ENCODE peak calls at places on chromosome 2, in seven cellular contexts. One of them, this sample, is unnamed.

GRCh38 chr2:238596571-238597551 is 170.1 kb downstream of the ASB1 start:
- DNase-seq in foreskin fibroblast: peak
- DNase-seq in HepG2: peak
- DNase-seq in thoracic aorta: peak
- DNase-seq in bronchial epithelial cell: peak
- DNase-seq in neural crest cell: no peak
- DNase-seq in dorsolateral prefrontal cortex: no peak
- DNase-seq in this sample: no peak

GRCh38 chr2:23270810-23271209 is 114.2 kb upstream of the KLHL29 start:
- DNase-seq in thoracic aorta: no peak
- DNase-seq in HepG2: no peak
- DNase-seq in foreskin fibroblast: no peak
- DNase-seq in neural crest cell: no peak
- DNase-seq in dorsolateral prefrontal cortex: no peak
- DNase-seq in bronchial epithelial cell: no peak
- DNase-seq in this sample: no peak

GRCh38 chr2:105143467-105144127 is 97.9 kb upstream of the GPR45 start:
- DNase-seq in bronchial epithelial cell: peak
- DNase-seq in HepG2: no peak
- DNase-seq in thoracic aorta: no peak
- DNase-seq in neural crest cell: peak
- DNase-seq in foreskin fibroblast: no peak
- DNase-seq in dorsolateral prefrontal cortex: no peak
- DNase-seq in this sample: no peak

GRCh38 chr2:146764301-146764700 is 1080.5 kb upstream of the ACVR2A start:
- DNase-seq in neural crest cell: no peak
- DNase-seq in bronchial epithelial cell: peak
- DNase-seq in thoracic aorta: no peak
- DNase-seq in dorsolateral prefrontal cortex: no peak
- DNase-seq in HepG2: no peak
- DNase-seq in foreskin fibroblast: no peak
- DNase-seq in this sample: no peak

GRCh38 chr2:138237657-138238384 is 263.7 kb upstream of the SPOPL start:
- DNase-seq in foreskin fibroblast: no peak
- DNase-seq in neural crest cell: no peak
- DNase-seq in bronchial epithelial cell: no peak
- DNase-seq in thoracic aorta: no peak
- DNase-seq in dorsolateral prefrontal cortex: no peak
- DNase-seq in HepG2: no peak
- DNase-seq in this sample: no peak

GRCh38 chr2:21155365-21156136 is 31.8 kb downstream of the TDRD15 start:
- DNase-seq in dorsolateral prefrontal cortex: no peak
- DNase-seq in HepG2: peak
- DNase-seq in thoracic aorta: no peak
- DNase-seq in foreskin fibroblast: no peak
- DNase-seq in bronchial epithelial cell: peak
- DNase-seq in neural crest cell: no peak
- DNase-seq in this sample: no peak

GRCh38 chr2:187532333-187533120 is 21.7 kb downstream of the TFPI start:
- DNase-seq in HepG2: no peak
- DNase-seq in dorsolateral prefrontal cortex: no peak
- DNase-seq in neural crest cell: no peak
- DNase-seq in foreskin fibroblast: no peak
- DNase-seq in bronchial epithelial cell: no peak
- DNase-seq in thoracic aorta: no peak
- DNase-seq in this sample: no peak

GRCh38 chr2:73033142-73033765 is 38.3 kb downstream of the SFXN5 start:
- DNase-seq in bronchial epithelial cell: peak
- DNase-seq in thoracic aorta: no peak
- DNase-seq in neural crest cell: no peak
- DNase-seq in HepG2: no peak
- DNase-seq in foreskin fibroblast: no peak
- DNase-seq in dorsolateral prefrontal cortex: no peak
- DNase-seq in this sample: no peak

GRCh38 chr2:54599914-54600313 is 123.5 kb upstream of the EML6 start:
- DNase-seq in HepG2: no peak
- DNase-seq in bronchial epithelial cell: peak
- DNase-seq in foreskin fibroblast: no peak
- DNase-seq in dorsolateral prefrontal cortex: no peak
- DNase-seq in neural crest cell: no peak
- DNase-seq in thoracic aorta: no peak
- DNase-seq in this sample: no peak

GRCh38 chr2:43039376-43040080 is 186.9 kb downstream of the ZFP36L2 start:
- DNase-seq in HepG2: no peak
- DNase-seq in dorsolateral prefrontal cortex: no peak
- DNase-seq in bronchial epithelial cell: no peak
- DNase-seq in foreskin fibroblast: no peak
- DNase-seq in neural crest cell: no peak
- DNase-seq in thoracic aorta: no peak
- DNase-seq in this sample: no peak

GRCh38 chr2:170822885-170823799 is 6.5 kb downstream of the GAD1 start:
- DNase-seq in neural crest cell: peak
- DNase-seq in HepG2: no peak
- DNase-seq in foreskin fibroblast: no peak
- DNase-seq in bronchial epithelial cell: no peak
- DNase-seq in thoracic aorta: no peak
- DNase-seq in dorsolateral prefrontal cortex: no peak
- DNase-seq in this sample: no peak

GRCh38 chr2:235498556-235499305 is 4.9 kb downstream of the AGAP1 start:
- DNase-seq in foreskin fibroblast: no peak
- DNase-seq in thoracic aorta: no peak
- DNase-seq in neural crest cell: no peak
- DNase-seq in bronchial epithelial cell: no peak
- DNase-seq in dorsolateral prefrontal cortex: no peak
- DNase-seq in HepG2: no peak
- DNase-seq in this sample: no peak

GRCh38 chr2:143081616-143082015 is 47.6 kb upstream of the ARHGAP15 start:
- DNase-seq in HepG2: no peak
- DNase-seq in bronchial epithelial cell: peak
- DNase-seq in neural crest cell: no peak
- DNase-seq in dorsolateral prefrontal cortex: no peak
- DNase-seq in thoracic aorta: no peak
- DNase-seq in foreskin fibroblast: no peak
- DNase-seq in this sample: no peak

GRCh38 chr2:38200583-38200982 is 124.6 kb upstream of the CYP1B1 start:
- DNase-seq in HepG2: no peak
- DNase-seq in neural crest cell: no peak
- DNase-seq in bronchial epithelial cell: no peak
- DNase-seq in thoracic aorta: no peak
- DNase-seq in foreskin fibroblast: no peak
- DNase-seq in dorsolateral prefrontal cortex: no peak
- DNase-seq in this sample: no peak

GRCh38 chr2:38202713-38203454 is 126.9 kb upstream of the CYP1B1 start:
- DNase-seq in neural crest cell: no peak
- DNase-seq in foreskin fibroblast: no peak
- DNase-seq in bronchial epithelial cell: no peak
- DNase-seq in HepG2: no peak
- DNase-seq in dorsolateral prefrontal cortex: no peak
- DNase-seq in thoracic aorta: no peak
- DNase-seq in this sample: no peak

GRCh38 chr2:38201784-38202183 is 125.8 kb upstream of the CYP1B1 start:
- DNase-seq in foreskin fibroblast: no peak
- DNase-seq in thoracic aorta: no peak
- DNase-seq in dorsolateral prefrontal cortex: no peak
- DNase-seq in neural crest cell: no peak
- DNase-seq in bronchial epithelial cell: peak
- DNase-seq in HepG2: no peak
- DNase-seq in this sample: no peak

GRCh38 chr2:38203455-38203810 is 127.5 kb upstream of the CYP1B1 start:
- DNase-seq in neural crest cell: no peak
- DNase-seq in bronchial epithelial cell: no peak
- DNase-seq in HepG2: no peak
- DNase-seq in foreskin fibroblast: no peak
- DNase-seq in thoracic aorta: no peak
- DNase-seq in dorsolateral prefrontal cortex: no peak
- DNase-seq in this sample: no peak

GRCh38 chr2:38199129-38199528 is 123.2 kb upstream of the CYP1B1 start:
- DNase-seq in bronchial epithelial cell: no peak
- DNase-seq in HepG2: no peak
- DNase-seq in foreskin fibroblast: no peak
- DNase-seq in dorsolateral prefrontal cortex: no peak
- DNase-seq in thoracic aorta: no peak
- DNase-seq in neural crest cell: no peak
- DNase-seq in this sample: no peak
- TF ChIP-seq CTCF in bronchial epithelial cell: no peak
- TF ChIP-seq CTCF in HepG2: no peak
- TF ChIP-seq CTCF in foreskin fibroblast: no peak
- TF ChIP-seq CTCF in dorsolateral prefrontal cortex: no peak
- TF ChIP-seq CTCF in thoracic aorta: no peak
- TF ChIP-seq CTCF in neural crest cell: no peak
- TF ChIP-seq CTCF in this sample: no peak

GRCh38 chr2:27583390-27583915 is 611 bp downstream of the ZNF512 start:
- DNase-seq in dorsolateral prefrontal cortex: no peak
- DNase-seq in HepG2: no peak
- DNase-seq in foreskin fibroblast: no peak
- DNase-seq in thoracic aorta: no peak
- DNase-seq in bronchial epithelial cell: peak
- DNase-seq in neural crest cell: no peak
- DNase-seq in this sample: no peak

GRCh38 chr2:27581417-27582128 is 1.3 kb upstream of the ZNF512 start:
- DNase-seq in bronchial epithelial cell: no peak
- DNase-seq in neural crest cell: no peak
- DNase-seq in thoracic aorta: no peak
- DNase-seq in foreskin fibroblast: no peak
- DNase-seq in dorsolateral prefrontal cortex: no peak
- DNase-seq in HepG2: no peak
- DNase-seq in this sample: no peak

GRCh38 chr2:27582129-27582694 is 630 bp upstream of the ZNF512 start:
- DNase-seq in dorsolateral prefrontal cortex: no peak
- DNase-seq in HepG2: no peak
- DNase-seq in foreskin fibroblast: no peak
- DNase-seq in neural crest cell: no peak
- DNase-seq in bronchial epithelial cell: no peak
- DNase-seq in thoracic aorta: no peak
- DNase-seq in this sample: no peak

GRCh38 chr2:27584597-27584996 is 1.8 kb downstream of the ZNF512 start:
- DNase-seq in neural crest cell: no peak
- DNase-seq in foreskin fibroblast: no peak
- DNase-seq in thoracic aorta: no peak
- DNase-seq in bronchial epithelial cell: no peak
- DNase-seq in HepG2: no peak
- DNase-seq in dorsolateral prefrontal cortex: no peak
- DNase-seq in this sample: no peak

DNA sequence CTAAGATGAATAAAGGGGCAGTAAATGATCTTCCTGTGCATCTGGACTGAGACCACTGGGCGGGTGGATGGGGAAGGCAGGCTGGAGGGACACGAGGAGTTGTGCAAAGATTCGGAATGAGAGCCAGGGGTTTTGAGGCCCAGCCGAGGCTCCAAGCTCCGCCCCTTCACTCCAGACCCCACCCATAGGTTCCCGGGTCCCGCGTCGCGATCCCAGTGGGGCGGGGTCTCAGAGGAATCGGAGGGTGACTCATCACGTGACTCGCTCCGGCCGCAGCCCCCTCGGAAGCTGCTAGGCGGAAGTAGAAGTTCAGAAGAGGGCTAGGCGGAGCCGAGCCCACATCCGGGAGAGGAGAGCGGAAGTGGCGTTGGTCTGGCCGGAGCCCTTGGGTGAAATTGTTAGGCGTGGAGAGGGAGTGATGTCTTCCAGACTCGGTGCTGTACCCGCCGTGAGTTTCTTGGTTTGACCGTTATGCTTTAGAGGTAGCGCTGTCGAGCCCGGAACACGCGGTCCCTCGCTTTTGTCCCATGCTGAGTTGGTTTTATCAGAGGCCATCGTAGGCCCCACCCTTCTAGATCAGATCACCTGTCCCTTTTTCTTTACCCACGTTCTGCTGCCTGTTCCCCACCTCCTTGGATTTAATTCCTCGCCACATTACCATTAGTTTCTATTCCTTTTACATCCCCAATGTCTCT is at the start of gene ZNF512:
- DNase-seq in neural crest cell: peak
- DNase-seq in bronchial epithelial cell: peak
- DNase-seq in foreskin fibroblast: peak
- DNase-seq in HepG2: peak
- DNase-seq in dorsolateral prefrontal cortex: peak
- DNase-seq in thoracic aorta: peak
- DNase-seq in this sample: peak
- TF ChIP-seq CTCF in neural crest cell: no peak
- TF ChIP-seq CTCF in bronchial epithelial cell: peak
- TF ChIP-seq CTCF in foreskin fibroblast: no peak
- TF ChIP-seq CTCF in HepG2: peak
- TF ChIP-seq CTCF in dorsolateral prefrontal cortex: no peak
- TF ChIP-seq CTCF in thoracic aorta: no peak
- TF ChIP-seq CTCF in this sample: no peak

GRCh38 chr2:131040661-131041401 is 52.4 kb downstream of the FAM168B start:
- DNase-seq in dorsolateral prefrontal cortex: no peak
- DNase-seq in foreskin fibroblast: no peak
- DNase-seq in bronchial epithelial cell: no peak
- DNase-seq in HepG2: no peak
- DNase-seq in neural crest cell: no peak
- DNase-seq in thoracic aorta: no peak
- DNase-seq in this sample: no peak
- TF ChIP-seq CTCF in dorsolateral prefrontal cortex: no peak
- TF ChIP-seq CTCF in foreskin fibroblast: peak
- TF ChIP-seq CTCF in bronchial epithelial cell: no peak
- TF ChIP-seq CTCF in HepG2: no peak
- TF ChIP-seq CTCF in neural crest cell: no peak
- TF ChIP-seq CTCF in thoracic aorta: no peak
- TF ChIP-seq CTCF in this sample: no peak

DNA sequence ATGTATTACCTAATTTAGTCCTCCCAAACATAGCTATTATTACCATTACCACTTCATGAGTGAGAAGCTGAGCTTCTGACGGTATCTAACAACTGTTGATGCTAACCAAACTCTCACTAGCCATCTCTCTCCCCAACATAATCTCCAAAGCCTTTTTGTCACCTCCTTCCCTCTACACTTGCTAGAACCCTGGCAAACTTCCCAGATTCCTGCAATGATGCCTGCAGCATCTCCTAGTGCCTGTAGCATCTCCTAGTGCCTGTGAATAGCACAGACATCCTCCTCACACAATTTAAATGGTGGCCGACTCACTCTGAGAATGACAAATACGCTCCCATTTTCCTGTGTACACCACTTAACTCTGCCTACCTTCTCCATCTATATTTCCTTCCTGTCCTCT is 126.7 kb downstream of the STK39 start:
- DNase-seq in HepG2: no peak
- DNase-seq in thoracic aorta: no peak
- DNase-seq in neural crest cell: no peak
- DNase-seq in bronchial epithelial cell: no peak
- DNase-seq in dorsolateral prefrontal cortex: no peak
- DNase-seq in foreskin fibroblast: peak
- DNase-seq in this sample: no peak
- TF ChIP-seq CTCF in HepG2: no peak
- TF ChIP-seq CTCF in thoracic aorta: no peak
- TF ChIP-seq CTCF in neural crest cell: no peak
- TF ChIP-seq CTCF in bronchial epithelial cell: no peak
- TF ChIP-seq CTCF in dorsolateral prefrontal cortex: no peak
- TF ChIP-seq CTCF in foreskin fibroblast: no peak
- TF ChIP-seq CTCF in this sample: no peak